ENCODE peak calls at places on chromosomes 5 and 9, in eight cellular contexts. One of them, this sample, is unnamed.

GRCh38 chr9:4262735-4263141 is 37.1 kb downstream of the GLIS3 start:
- DNase-seq in WTC11: no peak
- DNase-seq in skeletal muscle cell: no peak
- DNase-seq in kidney glomerular epithelial cell: peak; percentile 94
- DNase-seq in anterior cingulate cortex: no peak
- DNase-seq in effector memory CD8-positive, alpha-beta T cell: no peak
- DNase-seq in activated CD8-positive, alpha-beta memory T cell treated with anti-CD3 and anti-CD28 coated beads for 1 hour: no peak
- DNase-seq in SJSA1: peak; percentile 33
- DNase-seq in this sample: no peak

GRCh38 chr5:80346055-80346454 is 26.3 kb downstream of the SPZ1 start:
- DNase-seq in WTC11: peak; percentile 37
- DNase-seq in skeletal muscle cell: no peak
- DNase-seq in kidney glomerular epithelial cell: peak; percentile 24
- DNase-seq in anterior cingulate cortex: no peak
- DNase-seq in effector memory CD8-positive, alpha-beta T cell: no peak
- DNase-seq in activated CD8-positive, alpha-beta memory T cell treated with anti-CD3 and anti-CD28 coated beads for 1 hour: peak; percentile 2
- DNase-seq in SJSA1: no peak
- DNase-seq in this sample: no peak

GRCh38 chr5:139668064-139668880 is 20.1 kb downstream of the CXXC5 start:
- DNase-seq in WTC11: no peak
- DNase-seq in skeletal muscle cell: no peak
- DNase-seq in kidney glomerular epithelial cell: no peak
- DNase-seq in anterior cingulate cortex: peak; percentile 61
- DNase-seq in effector memory CD8-positive, alpha-beta T cell: peak; percentile 22
- DNase-seq in activated CD8-positive, alpha-beta memory T cell treated with anti-CD3 and anti-CD28 coated beads for 1 hour: no peak
- DNase-seq in SJSA1: no peak
- DNase-seq in this sample: peak; percentile 75

GRCh38 chr5:131252824-131253171 is 11.1 kb upstream of the CDC42SE2 start:
- DNase-seq in WTC11: no peak
- DNase-seq in skeletal muscle cell: no peak
- DNase-seq in kidney glomerular epithelial cell: no peak
- DNase-seq in anterior cingulate cortex: no peak
- DNase-seq in effector memory CD8-positive, alpha-beta T cell: peak; percentile 75
- DNase-seq in activated CD8-positive, alpha-beta memory T cell treated with anti-CD3 and anti-CD28 coated beads for 1 hour: peak; percentile 59
- DNase-seq in SJSA1: no peak
- DNase-seq in this sample: peak; percentile 68

GRCh38 chr9:36207546-36208012 is 16.9 kb downstream of the CLTA start:
- DNase-seq in WTC11: no peak
- DNase-seq in skeletal muscle cell: no peak
- DNase-seq in kidney glomerular epithelial cell: peak; percentile 60
- DNase-seq in anterior cingulate cortex: no peak
- DNase-seq in effector memory CD8-positive, alpha-beta T cell: no peak
- DNase-seq in activated CD8-positive, alpha-beta memory T cell treated with anti-CD3 and anti-CD28 coated beads for 1 hour: no peak
- DNase-seq in SJSA1: no peak
- DNase-seq in this sample: no peak

GRCh38 chr5:40395241-40395640 is 284.5 kb upstream of the PTGER4 start:
- DNase-seq in WTC11: no peak
- DNase-seq in skeletal muscle cell: no peak
- DNase-seq in kidney glomerular epithelial cell: no peak
- DNase-seq in anterior cingulate cortex: no peak
- DNase-seq in effector memory CD8-positive, alpha-beta T cell: no peak
- DNase-seq in activated CD8-positive, alpha-beta memory T cell treated with anti-CD3 and anti-CD28 coated beads for 1 hour: no peak
- DNase-seq in SJSA1: no peak
- DNase-seq in this sample: no peak

GRCh38 chr9:127714916-127715442 is 484 bp downstream of the PTRH1 start:
- DNase-seq in WTC11: no peak
- DNase-seq in skeletal muscle cell: no peak
- DNase-seq in kidney glomerular epithelial cell: no peak
- DNase-seq in anterior cingulate cortex: no peak
- DNase-seq in effector memory CD8-positive, alpha-beta T cell: no peak
- DNase-seq in activated CD8-positive, alpha-beta memory T cell treated with anti-CD3 and anti-CD28 coated beads for 1 hour: no peak
- DNase-seq in SJSA1: no peak
- DNase-seq in this sample: no peak

GRCh38 chr5:160083012-160083436 is 36.2 kb downstream of the PWWP2A start:
- DNase-seq in WTC11: no peak
- DNase-seq in skeletal muscle cell: peak; percentile 47
- DNase-seq in kidney glomerular epithelial cell: peak; percentile 82
- DNase-seq in anterior cingulate cortex: no peak
- DNase-seq in effector memory CD8-positive, alpha-beta T cell: no peak
- DNase-seq in activated CD8-positive, alpha-beta memory T cell treated with anti-CD3 and anti-CD28 coated beads for 1 hour: no peak
- DNase-seq in SJSA1: peak; percentile 81
- DNase-seq in this sample: no peak

GRCh38 chr5:43491325-43491724 is 7.7 kb upstream of the TMEM267 start:
- DNase-seq in WTC11: no peak
- DNase-seq in skeletal muscle cell: no peak
- DNase-seq in kidney glomerular epithelial cell: no peak
- DNase-seq in anterior cingulate cortex: no peak
- DNase-seq in effector memory CD8-positive, alpha-beta T cell: no peak
- DNase-seq in activated CD8-positive, alpha-beta memory T cell treated with anti-CD3 and anti-CD28 coated beads for 1 hour: no peak
- DNase-seq in SJSA1: no peak
- DNase-seq in this sample: no peak